ENCODE peak calls at places on chromosome 22, in nine cellular contexts. One of them, this sample, is unnamed.

GRCh38 chr22:37455896-37456295 is 28.6 kb upstream of the ELFN2 start:
- DNase-seq in stimulated activated CD4-positive, alpha-beta T cell treated with anti-CD3 and anti-CD28 coated beads, Interleukin-4, amount 100 ng/mL, for 24 hours: no peak
- DNase-seq in HEK293T: no peak
- DNase-seq in NCI-H187: no peak
- DNase-seq in GM23338: no peak
- DNase-seq in stimulated activated CD8-positive, alpha-beta memory T cell treated with anti-CD3 and anti-CD28 coated beads, Interleukin-7, amount 100 ng/mL, for 48 hours: no peak
- DNase-seq in SK-N-MC: no peak
- DNase-seq in body of pancreas: no peak
- DNase-seq in NCI-H1694 treated with DMSO at 0.1 percent for 48 hours: no peak
- DNase-seq in this sample: no peak

GRCh38 chr22:48205790-48206189 is 1443.3 kb downstream of the TBC1D22A start:
- DNase-seq in stimulated activated CD4-positive, alpha-beta T cell treated with anti-CD3 and anti-CD28 coated beads, Interleukin-4, amount 100 ng/mL, for 24 hours: no peak
- DNase-seq in body of pancreas: no peak
- DNase-seq in GM23338: no peak
- DNase-seq in NCI-H187: no peak
- DNase-seq in SK-N-MC: no peak
- DNase-seq in NCI-H1694 treated with DMSO at 0.1 percent for 48 hours: no peak
- DNase-seq in HEK293T: no peak
- DNase-seq in stimulated activated CD8-positive, alpha-beta memory T cell treated with anti-CD3 and anti-CD28 coated beads, Interleukin-7, amount 100 ng/mL, for 48 hours: no peak
- DNase-seq in this sample: no peak

GRCh38 chr22:45226681-45227186 is 14.0 kb downstream of the KIAA0930 start:
- DNase-seq in stimulated activated CD8-positive, alpha-beta memory T cell treated with anti-CD3 and anti-CD28 coated beads, Interleukin-7, amount 100 ng/mL, for 48 hours: no peak
- DNase-seq in stimulated activated CD4-positive, alpha-beta T cell treated with anti-CD3 and anti-CD28 coated beads, Interleukin-4, amount 100 ng/mL, for 24 hours: no peak
- DNase-seq in NCI-H187: no peak
- DNase-seq in body of pancreas: peak
- DNase-seq in SK-N-MC: no peak
- DNase-seq in GM23338: no peak
- DNase-seq in NCI-H1694 treated with DMSO at 0.1 percent for 48 hours: no peak
- DNase-seq in HEK293T: no peak
- DNase-seq in this sample: no peak

GRCh38 chr22:48070760-48071159 is 1308.3 kb downstream of the TBC1D22A start:
- DNase-seq in NCI-H1694 treated with DMSO at 0.1 percent for 48 hours: peak
- DNase-seq in stimulated activated CD4-positive, alpha-beta T cell treated with anti-CD3 and anti-CD28 coated beads, Interleukin-4, amount 100 ng/mL, for 24 hours: no peak
- DNase-seq in GM23338: peak
- DNase-seq in body of pancreas: no peak
- DNase-seq in SK-N-MC: no peak
- DNase-seq in NCI-H187: no peak
- DNase-seq in stimulated activated CD8-positive, alpha-beta memory T cell treated with anti-CD3 and anti-CD28 coated beads, Interleukin-7, amount 100 ng/mL, for 48 hours: no peak
- DNase-seq in HEK293T: no peak
- DNase-seq in this sample: no peak

GRCh38 chr22:32218470-32218869 is 13.6 kb upstream of the RFPL2 start:
- DNase-seq in body of pancreas: no peak
- DNase-seq in NCI-H187: no peak
- DNase-seq in GM23338: no peak
- DNase-seq in stimulated activated CD4-positive, alpha-beta T cell treated with anti-CD3 and anti-CD28 coated beads, Interleukin-4, amount 100 ng/mL, for 24 hours: no peak
- DNase-seq in NCI-H1694 treated with DMSO at 0.1 percent for 48 hours: no peak
- DNase-seq in HEK293T: no peak
- DNase-seq in stimulated activated CD8-positive, alpha-beta memory T cell treated with anti-CD3 and anti-CD28 coated beads, Interleukin-7, amount 100 ng/mL, for 48 hours: no peak
- DNase-seq in SK-N-MC: no peak
- DNase-seq in this sample: no peak

GRCh38 chr22:27990879-27991278 is 71.8 kb upstream of the PITPNB start:
- DNase-seq in body of pancreas: peak
- DNase-seq in stimulated activated CD4-positive, alpha-beta T cell treated with anti-CD3 and anti-CD28 coated beads, Interleukin-4, amount 100 ng/mL, for 24 hours: no peak
- DNase-seq in HEK293T: peak
- DNase-seq in GM23338: peak
- DNase-seq in stimulated activated CD8-positive, alpha-beta memory T cell treated with anti-CD3 and anti-CD28 coated beads, Interleukin-7, amount 100 ng/mL, for 48 hours: no peak
- DNase-seq in NCI-H187: no peak
- DNase-seq in NCI-H1694 treated with DMSO at 0.1 percent for 48 hours: no peak
- DNase-seq in SK-N-MC: no peak
- DNase-seq in this sample: peak

GRCh38 chr22:48315415-48316244 is 1512.0 kb downstream of the BRD1 start:
- DNase-seq in NCI-H187: no peak
- DNase-seq in stimulated activated CD4-positive, alpha-beta T cell treated with anti-CD3 and anti-CD28 coated beads, Interleukin-4, amount 100 ng/mL, for 24 hours: no peak
- DNase-seq in SK-N-MC: no peak
- DNase-seq in NCI-H1694 treated with DMSO at 0.1 percent for 48 hours: peak
- DNase-seq in HEK293T: no peak
- DNase-seq in GM23338: no peak
- DNase-seq in stimulated activated CD8-positive, alpha-beta memory T cell treated with anti-CD3 and anti-CD28 coated beads, Interleukin-7, amount 100 ng/mL, for 48 hours: no peak
- DNase-seq in body of pancreas: no peak
- DNase-seq in this sample: no peak

GRCh38 chr22:47043835-47044721 is 281.6 kb downstream of the TBC1D22A start:
- DNase-seq in NCI-H187: no peak
- DNase-seq in stimulated activated CD8-positive, alpha-beta memory T cell treated with anti-CD3 and anti-CD28 coated beads, Interleukin-7, amount 100 ng/mL, for 48 hours: no peak
- DNase-seq in HEK293T: no peak
- DNase-seq in SK-N-MC: peak
- DNase-seq in NCI-H1694 treated with DMSO at 0.1 percent for 48 hours: peak
- DNase-seq in stimulated activated CD4-positive, alpha-beta T cell treated with anti-CD3 and anti-CD28 coated beads, Interleukin-4, amount 100 ng/mL, for 24 hours: no peak
- DNase-seq in body of pancreas: peak
- DNase-seq in GM23338: peak
- DNase-seq in this sample: no peak

GRCh38 chr22:27215826-27216320 is 558.5 kb downstream of the MIAT start:
- DNase-seq in GM23338: no peak
- DNase-seq in stimulated activated CD8-positive, alpha-beta memory T cell treated with anti-CD3 and anti-CD28 coated beads, Interleukin-7, amount 100 ng/mL, for 48 hours: no peak
- DNase-seq in NCI-H187: no peak
- DNase-seq in body of pancreas: no peak
- DNase-seq in stimulated activated CD4-positive, alpha-beta T cell treated with anti-CD3 and anti-CD28 coated beads, Interleukin-4, amount 100 ng/mL, for 24 hours: no peak
- DNase-seq in HEK293T: no peak
- DNase-seq in SK-N-MC: no peak
- DNase-seq in NCI-H1694 treated with DMSO at 0.1 percent for 48 hours: no peak
- DNase-seq in this sample: no peak